ENCODE peak calls at places on chromosomes 16 and 17, in ten cellular contexts. One of them, this sample, is unnamed.

GRCh38 chr16:64627781-64628180 is 494.1 kb downstream of the CDH11 start:
- DNase-seq in testis: no peak
- DNase-seq in body of pancreas: no peak
- DNase-seq in adrenal gland: no peak
- DNase-seq in esophagus muscularis mucosa: no peak
- DNase-seq in stomach: no peak
- DNase-seq in A549: no peak
- DNase-seq in HCT116: no peak
- DNase-seq in heart left ventricle: peak; percentile 71
- DNase-seq in uterus: no peak
- DNase-seq in this sample: no peak

GRCh38 chr17:19306160-19307111 is 56.1 kb downstream of the B9D1 start:
- DNase-seq in A549: no peak
- DNase-seq in heart left ventricle: no peak
- DNase-seq in esophagus muscularis mucosa: no peak
- DNase-seq in body of pancreas: no peak
- DNase-seq in uterus: no peak
- DNase-seq in testis: peak; percentile 77
- DNase-seq in adrenal gland: no peak
- DNase-seq in HCT116: no peak
- DNase-seq in stomach: peak; percentile 30
- DNase-seq in this sample: peak; percentile 66

GRCh38 chr16:15975172-15975571 is 25.8 kb downstream of the ABCC1 start:
- DNase-seq in HCT116: no peak
- DNase-seq in heart left ventricle: no peak
- DNase-seq in uterus: no peak
- DNase-seq in body of pancreas: no peak
- DNase-seq in testis: peak; percentile 42
- DNase-seq in A549: no peak
- DNase-seq in esophagus muscularis mucosa: no peak
- DNase-seq in adrenal gland: no peak
- DNase-seq in stomach: no peak
- DNase-seq in this sample: peak; percentile 77

GRCh38 chr16:57007050-57007449 is 17.7 kb downstream of the NLRC5 start:
- DNase-seq in uterus: no peak
- DNase-seq in stomach: no peak
- DNase-seq in heart left ventricle: no peak
- DNase-seq in adrenal gland: no peak
- DNase-seq in A549: no peak
- DNase-seq in esophagus muscularis mucosa: no peak
- DNase-seq in HCT116: no peak
- DNase-seq in testis: no peak
- DNase-seq in body of pancreas: no peak
- DNase-seq in this sample: no peak

GRCh38 chr16:72501739-72502653 is 330.0 kb upstream of the PMFBP1 start:
- DNase-seq in heart left ventricle: peak; percentile 30
- DNase-seq in testis: peak; percentile 69
- DNase-seq in stomach: peak; percentile 45
- DNase-seq in body of pancreas: peak; percentile 37
- DNase-seq in HCT116: peak; percentile 56
- DNase-seq in A549: peak; percentile 73
- DNase-seq in adrenal gland: peak; percentile 68
- DNase-seq in esophagus muscularis mucosa: no peak
- DNase-seq in uterus: no peak
- DNase-seq in this sample: no peak

GRCh38 chr16:77744136-77744535 is 21.8 kb downstream of the NUDT7 start:
- DNase-seq in stomach: no peak
- DNase-seq in HCT116: no peak
- DNase-seq in testis: no peak
- DNase-seq in adrenal gland: no peak
- DNase-seq in heart left ventricle: no peak
- DNase-seq in uterus: no peak
- DNase-seq in esophagus muscularis mucosa: no peak
- DNase-seq in A549: no peak
- DNase-seq in body of pancreas: no peak
- DNase-seq in this sample: no peak

GRCh38 chr17:37493249-37494027 is 3.7 kb downstream of the DUSP14 start:
- DNase-seq in A549: no peak
- DNase-seq in adrenal gland: no peak
- DNase-seq in HCT116: peak; percentile 8
- DNase-seq in stomach: no peak
- DNase-seq in esophagus muscularis mucosa: no peak
- DNase-seq in heart left ventricle: no peak
- DNase-seq in testis: no peak
- DNase-seq in body of pancreas: no peak
- DNase-seq in uterus: no peak
- DNase-seq in this sample: no peak

GRCh38 chr16:68884391-68884790 is 41.1 kb downstream of the TANGO6 start:
- DNase-seq in body of pancreas: no peak
- DNase-seq in A549: no peak
- DNase-seq in HCT116: no peak
- DNase-seq in esophagus muscularis mucosa: no peak
- DNase-seq in adrenal gland: no peak
- DNase-seq in uterus: no peak
- DNase-seq in testis: no peak
- DNase-seq in heart left ventricle: no peak
- DNase-seq in stomach: no peak
- DNase-seq in this sample: no peak

GRCh38 chr16:964696-965395 is 5.9 kb downstream of the LMF1 start:
- DNase-seq in adrenal gland: no peak
- DNase-seq in HCT116: no peak
- DNase-seq in uterus: no peak
- DNase-seq in heart left ventricle: no peak
- DNase-seq in body of pancreas: no peak
- DNase-seq in testis: no peak
- DNase-seq in A549: no peak
- DNase-seq in esophagus muscularis mucosa: no peak
- DNase-seq in stomach: no peak
- DNase-seq in this sample: no peak

GRCh38 chr16:1645914-1646525 is 32.1 kb upstream of the JPT2 start:
- DNase-seq in adrenal gland: no peak
- DNase-seq in esophagus muscularis mucosa: no peak
- DNase-seq in testis: no peak
- DNase-seq in A549: peak; percentile 79
- DNase-seq in body of pancreas: no peak
- DNase-seq in uterus: no peak
- DNase-seq in HCT116: no peak
- DNase-seq in heart left ventricle: no peak
- DNase-seq in stomach: no peak
- DNase-seq in this sample: no peak

DNA sequence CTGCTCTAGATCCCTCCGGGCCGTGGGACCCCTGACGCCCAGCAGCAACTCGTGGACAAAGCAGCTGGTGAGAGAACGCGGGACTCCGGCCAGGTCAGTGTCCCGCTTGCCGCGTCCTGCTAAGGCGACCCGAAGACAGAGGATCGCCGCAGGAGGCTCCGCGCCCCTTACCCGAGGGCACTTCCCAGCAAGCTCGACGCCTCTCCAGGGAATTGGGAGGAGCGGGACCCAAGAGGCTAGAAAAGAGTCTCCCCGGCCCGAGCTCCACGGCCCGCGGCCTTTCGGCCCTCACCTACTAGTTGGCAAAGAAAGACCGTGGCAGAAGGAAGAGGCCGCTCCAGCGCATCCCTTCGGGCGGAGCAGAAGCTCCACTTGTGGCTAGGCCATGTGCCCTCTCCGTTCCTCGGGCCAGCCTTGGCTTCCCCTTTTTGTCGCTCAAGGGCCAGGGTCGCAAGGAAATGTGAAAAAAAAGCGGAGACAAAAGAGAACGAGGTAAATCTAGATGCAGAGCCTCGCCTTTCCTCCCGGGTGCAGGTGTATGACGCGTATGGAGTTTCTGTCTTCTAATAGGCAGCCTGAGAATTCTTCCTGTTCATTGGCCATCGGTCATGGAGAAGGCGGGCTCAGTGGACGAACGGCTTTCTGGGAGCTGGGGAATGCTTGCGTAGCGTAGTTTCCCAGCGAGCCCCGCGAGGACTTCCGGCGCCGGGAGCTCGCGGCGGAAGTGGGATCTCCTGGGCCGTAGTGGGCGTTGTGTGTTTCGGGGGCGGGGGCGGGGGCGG is at the start of gene ZNF213:
- DNase-seq in esophagus muscularis mucosa: peak; percentile 99
- DNase-seq in uterus: peak; percentile 97
- DNase-seq in A549: peak; percentile 98
- DNase-seq in testis: peak; percentile 98
- DNase-seq in HCT116: peak; percentile 95
- DNase-seq in heart left ventricle: peak; percentile 98
- DNase-seq in adrenal gland: peak; percentile 97
- DNase-seq in body of pancreas: peak; percentile 94
- DNase-seq in stomach: peak; percentile 96
- DNase-seq in this sample: peak; percentile 99
- TF ChIP-seq POLR2A in esophagus muscularis mucosa: peak; percentile 88
- TF ChIP-seq POLR2A in uterus: peak; percentile 87
- TF ChIP-seq POLR2A in A549: no peak
- TF ChIP-seq POLR2A in testis: peak; percentile 20
- TF ChIP-seq POLR2A in HCT116: peak; percentile 77
- TF ChIP-seq POLR2A in heart left ventricle: peak; percentile 19
- TF ChIP-seq POLR2A in adrenal gland: peak; percentile 88
- TF ChIP-seq POLR2A in body of pancreas: peak; percentile 94
- TF ChIP-seq POLR2A in stomach: peak; percentile 82
- TF ChIP-seq POLR2A in this sample: peak; percentile 96

GRCh38 chr17:17140590-17140980 is 65.5 kb downstream of the PLD6 start:
- DNase-seq in esophagus muscularis mucosa: no peak
- DNase-seq in heart left ventricle: no peak
- DNase-seq in testis: no peak
- DNase-seq in adrenal gland: peak; percentile 45
- DNase-seq in A549: peak; percentile 38
- DNase-seq in stomach: no peak
- DNase-seq in body of pancreas: no peak
- DNase-seq in uterus: no peak
- DNase-seq in HCT116: no peak
- DNase-seq in this sample: no peak
- TF ChIP-seq CTCF in esophagus muscularis mucosa: no peak
- TF ChIP-seq CTCF in heart left ventricle: no peak
- TF ChIP-seq CTCF in testis: no peak
- TF ChIP-seq CTCF in adrenal gland: no peak
- TF ChIP-seq CTCF in A549: no peak
- TF ChIP-seq CTCF in stomach: no peak
- TF ChIP-seq CTCF in body of pancreas: no peak
- TF ChIP-seq CTCF in uterus: no peak
- TF ChIP-seq CTCF in HCT116: no peak
- TF ChIP-seq CTCF in this sample: no peak

GRCh38 chr16:9105189-9105588 is 13.7 kb downstream of the HAPSTR1 start:
- DNase-seq in HCT116: no peak
- DNase-seq in A549: no peak
- DNase-seq in uterus: no peak
- DNase-seq in stomach: no peak
- DNase-seq in heart left ventricle: no peak
- DNase-seq in testis: no peak
- DNase-seq in esophagus muscularis mucosa: no peak
- DNase-seq in adrenal gland: no peak
- DNase-seq in body of pancreas: no peak
- DNase-seq in this sample: no peak

GRCh38 chr16:9099131-9099625 is 7.7 kb downstream of the HAPSTR1 start:
- DNase-seq in testis: no peak
- DNase-seq in A549: no peak
- DNase-seq in esophagus muscularis mucosa: no peak
- DNase-seq in body of pancreas: no peak
- DNase-seq in HCT116: no peak
- DNase-seq in stomach: peak; percentile 32
- DNase-seq in uterus: no peak
- DNase-seq in heart left ventricle: no peak
- DNase-seq in adrenal gland: no peak
- DNase-seq in this sample: no peak

GRCh38 chr16:9103546-9103945 is 12.1 kb downstream of the HAPSTR1 start:
- DNase-seq in stomach: no peak
- DNase-seq in A549: no peak
- DNase-seq in HCT116: no peak
- DNase-seq in esophagus muscularis mucosa: no peak
- DNase-seq in body of pancreas: no peak
- DNase-seq in uterus: no peak
- DNase-seq in testis: no peak
- DNase-seq in adrenal gland: no peak
- DNase-seq in heart left ventricle: no peak
- DNase-seq in this sample: no peak

GRCh38 chr16:9102379-9102778 is 10.9 kb downstream of the HAPSTR1 start:
- DNase-seq in HCT116: no peak
- DNase-seq in adrenal gland: no peak
- DNase-seq in body of pancreas: no peak
- DNase-seq in A549: peak; percentile 37
- DNase-seq in heart left ventricle: no peak
- DNase-seq in stomach: no peak
- DNase-seq in esophagus muscularis mucosa: no peak
- DNase-seq in uterus: no peak
- DNase-seq in testis: no peak
- DNase-seq in this sample: no peak

GRCh38 chr16:9102943-9103342 is 11.5 kb downstream of the HAPSTR1 start:
- DNase-seq in stomach: no peak
- DNase-seq in body of pancreas: no peak
- DNase-seq in uterus: no peak
- DNase-seq in heart left ventricle: no peak
- DNase-seq in testis: no peak
- DNase-seq in HCT116: no peak
- DNase-seq in adrenal gland: no peak
- DNase-seq in A549: no peak
- DNase-seq in esophagus muscularis mucosa: no peak
- DNase-seq in this sample: no peak
- H3K4me1 ChIP-seq in stomach: peaks cover 100% of the 10 kb centered on the region
- H3K4me1 ChIP-seq in body of pancreas: peaks cover 98% of the 10 kb centered on the region
- H3K4me1 ChIP-seq in uterus: peaks cover 10% of the 10 kb centered on the region
- H3K4me1 ChIP-seq in heart left ventricle: peaks cover 85% of the 10 kb centered on the region
- H3K4me1 ChIP-seq in testis: peaks cover 35% of the 10 kb centered on the region
- H3K4me1 ChIP-seq in HCT116: peaks cover 4% of the 10 kb centered on the region
- H3K4me1 ChIP-seq in adrenal gland: peaks cover 39% of the 10 kb centered on the region
- H3K4me1 ChIP-seq in A549: peaks cover 57% of the 10 kb centered on the region
- H3K4me1 ChIP-seq in esophagus muscularis mucosa: peaks cover 99% of the 10 kb centered on the region
- H3K4me1 ChIP-seq in this sample: no peaks in the 10 kb centered on the region

GRCh38 chr17:78342438-78343098 is 17.3 kb downstream of the SOCS3 start:
- DNase-seq in heart left ventricle: peak; percentile 77
- DNase-seq in esophagus muscularis mucosa: no peak
- DNase-seq in stomach: no peak
- DNase-seq in A549: peak; percentile 58
- DNase-seq in adrenal gland: peak; percentile 75
- DNase-seq in body of pancreas: no peak
- DNase-seq in uterus: peak; percentile 84
- DNase-seq in HCT116: peak; percentile 65
- DNase-seq in testis: peak; percentile 64
- DNase-seq in this sample: peak; percentile 89

GRCh38 chr17:78343433-78344201 is 16.3 kb downstream of the SOCS3 start:
- DNase-seq in heart left ventricle: no peak
- DNase-seq in esophagus muscularis mucosa: no peak
- DNase-seq in uterus: no peak
- DNase-seq in testis: no peak
- DNase-seq in body of pancreas: no peak
- DNase-seq in stomach: peak; percentile 50
- DNase-seq in A549: no peak
- DNase-seq in adrenal gland: no peak
- DNase-seq in HCT116: no peak
- DNase-seq in this sample: no peak

GRCh38 chr17:78343099-78343432 is 16.8 kb downstream of the SOCS3 start:
- DNase-seq in heart left ventricle: peak; percentile 88
- DNase-seq in stomach: peak; percentile 52
- DNase-seq in HCT116: peak; percentile 45
- DNase-seq in esophagus muscularis mucosa: no peak
- DNase-seq in A549: no peak
- DNase-seq in adrenal gland: peak; percentile 81
- DNase-seq in uterus: peak; percentile 82
- DNase-seq in body of pancreas: no peak
- DNase-seq in testis: peak; percentile 68
- DNase-seq in this sample: peak; percentile 91

GRCh38 chr17:78340183-78340955 is 19.5 kb downstream of the SOCS3 start:
- DNase-seq in HCT116: no peak
- DNase-seq in heart left ventricle: no peak
- DNase-seq in stomach: no peak
- DNase-seq in uterus: no peak
- DNase-seq in esophagus muscularis mucosa: no peak
- DNase-seq in testis: no peak
- DNase-seq in adrenal gland: no peak
- DNase-seq in body of pancreas: no peak
- DNase-seq in A549: no peak
- DNase-seq in this sample: no peak

GRCh38 chr17:78341559-78342437 is 18.1 kb downstream of the SOCS3 start:
- DNase-seq in uterus: peak; percentile 77
- DNase-seq in heart left ventricle: peak; percentile 88
- DNase-seq in body of pancreas: peak; percentile 80
- DNase-seq in esophagus muscularis mucosa: no peak
- DNase-seq in HCT116: no peak
- DNase-seq in stomach: peak; percentile 79
- DNase-seq in testis: peak; percentile 66
- DNase-seq in A549: peak; percentile 77
- DNase-seq in adrenal gland: peak; percentile 77
- DNase-seq in this sample: peak; percentile 89
- TF ChIP-seq POLR2A in uterus: peak; percentile 12
- TF ChIP-seq POLR2A in heart left ventricle: no peak
- TF ChIP-seq POLR2A in body of pancreas: peak; percentile 51
- TF ChIP-seq POLR2A in esophagus muscularis mucosa: peak; percentile 52
- TF ChIP-seq POLR2A in HCT116: no peak
- TF ChIP-seq POLR2A in stomach: no peak
- TF ChIP-seq POLR2A in testis: no peak
- TF ChIP-seq POLR2A in A549: peak; percentile 22
- TF ChIP-seq POLR2A in adrenal gland: peak; percentile 29
- TF ChIP-seq POLR2A in this sample: no peak

This sample was measured in sigmoid colon.